ENCODE peak calls at places on chromosomes 3 and 15, in seven cellular contexts. W is GM12878, Z is HepG2, I is SK-N-SH, F is HCT116, P is K562, Y is H1. U is an unnamed sample.

GRCh38 chr15:98567951-98568350 is 80.4 kb upstream of the IGF1R start:
- DNase-seq in Y (no peak), Z (no peak), P (no peak), W (no peak), I (no peak), F (no peak), U (no peak)

GRCh38 chr3:192916455-192917257 is 1.0 kb downstream of the MB21D2 start:
- DNase-seq in I (peak), Z (peak), P (no peak), W (no peak), Y (peak), F (no peak), U (peak)

GRCh38 chr3:187750513-187751123 is 5.3 kb upstream of the BCL6 start:
- DNase-seq in P (no peak), W (no peak), Z (peak), F (no peak), Y (no peak), I (no peak), U (no peak)

GRCh38 chr3:163541629-163542028 is 1536.7 kb downstream of the SI start:
- DNase-seq in Z (no peak), I (no peak), W (no peak), F (no peak), P (no peak), Y (no peak), U (no peak)

GRCh38 chr15:58604455-58604923 is 145.0 kb downstream of the ADAM10 start:
- DNase-seq in W (no peak), Y (no peak), Z (peak), F (no peak), P (no peak), I (no peak), U (peak)

GRCh38 chr3:50665603-50666115 is 9.1 kb upstream of the DOCK3 start:
- DNase-seq in Y (no peak), W (no peak), P (no peak), Z (no peak), F (no peak), I (no peak), U (no peak)

GRCh38 chr3:192514081-192514753 is 213.1 kb downstream of the FGF12 start:
- DNase-seq in W (no peak), I (peak), Y (peak), F (no peak), Z (no peak), P (peak), U (peak)

GRCh38 chr15:77786181-77786890 is 153.6 kb upstream of the LINGO1 start:
- DNase-seq in Z (no peak), F (no peak), W (no peak), Y (no peak), P (no peak), I (no peak), U (no peak)

GRCh38 chr3:195869413-195870001 is 38.8 kb downstream of the TNK2 start:
- DNase-seq in Z (no peak), I (no peak), Y (no peak), F (no peak), P (no peak), W (no peak), U (no peak)

GRCh38 chr3:3600665-3601340 is 198.4 kb upstream of the LRRN1 start:
- DNase-seq in I (no peak), P (no peak), Z (no peak), Y (no peak), W (no peak), F (no peak), U (no peak)

GRCh38 chr15:43070893-43071292 is 34.9 kb downstream of the UBR1 start:
- DNase-seq in P (no peak), Z (no peak), I (no peak), Y (no peak), F (no peak), W (no peak), U (no peak)

GRCh38 chr3:39143051-39143885 is 10.1 kb downstream of the CSRNP1 start:
- DNase-seq in P (no peak), Z (no peak), Y (no peak), I (no peak), W (no peak), F (no peak), U (no peak)

GRCh38 chr15:78930577-78931388 is 14.1 kb downstream of the CTSH start:
- DNase-seq in I (peak), P (peak), W (no peak), F (peak), Z (no peak), Y (no peak), U (peak)

GRCh38 chr15:87710406-87710805 is 546.1 kb downstream of the NTRK3 start:
- DNase-seq in I (no peak), Z (no peak), F (no peak), W (no peak), Y (no peak), P (no peak), U (no peak)

GRCh38 chr3:62686486-62686885 is 188.7 kb downstream of the CADPS start:
- DNase-seq in I (no peak), F (no peak), P (no peak), W (no peak), Y (no peak), Z (no peak), U (no peak)

GRCh38 chr15:74202461-74203401 is at the start of gene STRA6:
- DNase-seq in F (no peak), I (peak), W (no peak), Y (peak), P (peak), Z (peak), U (peak)

GRCh38 chr3:22887664-22888291 is 315.3 kb upstream of the UBE2E2 start:
- DNase-seq in I (no peak), Y (no peak), P (no peak), W (no peak), Z (no peak), F (peak), U (no peak)

GRCh38 chr15:25909806-25910205 is 46.7 kb upstream of the ATP10A start:
- DNase-seq in F (no peak), I (no peak), P (no peak), W (no peak), Z (no peak), Y (no peak), U (no peak)

GRCh38 chr3:141659821-141660597 is 78.1 kb upstream of the RNF7 start:
- DNase-seq in F (no peak), P (peak), Y (peak), I (peak), Z (no peak), W (no peak), U (peak)

GRCh38 chr3:195760345-195760983 is 39.7 kb downstream of the MUC20 start:
- DNase-seq in P (no peak), F (no peak), W (no peak), I (no peak), Z (no peak), Y (peak), U (no peak)

GRCh38 chr15:60871152-60871551 is 357.9 kb downstream of the RORA start:
- DNase-seq in I (no peak), P (no peak), W (no peak), F (no peak), Y (no peak), Z (no peak), U (no peak)

GRCh38 chr3:108608750-108609149 is 19.2 kb downstream of the DZIP3 start:
- DNase-seq in Z (no peak), I (no peak), W (no peak), Y (no peak), F (no peak), P (no peak), U (no peak)

GRCh38 chr3:185631108-185631507 is 45.0 kb downstream of the SENP2 start:
- DNase-seq in Y (no peak), Z (no peak), P (no peak), W (peak), F (no peak), I (no peak), U (no peak)

GRCh38 chr3:185623909-185624308 is 37.8 kb downstream of the SENP2 start:
- DNase-seq in Z (no peak), P (no peak), Y (no peak), I (no peak), F (no peak), W (no peak), U (no peak)

GRCh38 chr3:185630182-185630622 is 44.1 kb downstream of the SENP2 start:
- DNase-seq in W (no peak), Y (no peak), I (no peak), Z (no peak), F (no peak), P (no peak), U (no peak)

GRCh38 chr3:185629554-185630181 is 43.6 kb downstream of the SENP2 start:
- DNase-seq in W (peak), P (no peak), Y (no peak), I (no peak), Z (no peak), F (no peak), U (no peak)

GRCh38 chr3:185625784-185626183 is 39.7 kb downstream of the SENP2 start:
- DNase-seq in Z (no peak), P (no peak), F (no peak), Y (no peak), W (no peak), I (no peak), U (no peak)
- TF ChIP-seq JUND in Z (no peak), P (no peak), F (no peak), Y (no peak), W (no peak), I (no peak), U (no peak)

DNA sequence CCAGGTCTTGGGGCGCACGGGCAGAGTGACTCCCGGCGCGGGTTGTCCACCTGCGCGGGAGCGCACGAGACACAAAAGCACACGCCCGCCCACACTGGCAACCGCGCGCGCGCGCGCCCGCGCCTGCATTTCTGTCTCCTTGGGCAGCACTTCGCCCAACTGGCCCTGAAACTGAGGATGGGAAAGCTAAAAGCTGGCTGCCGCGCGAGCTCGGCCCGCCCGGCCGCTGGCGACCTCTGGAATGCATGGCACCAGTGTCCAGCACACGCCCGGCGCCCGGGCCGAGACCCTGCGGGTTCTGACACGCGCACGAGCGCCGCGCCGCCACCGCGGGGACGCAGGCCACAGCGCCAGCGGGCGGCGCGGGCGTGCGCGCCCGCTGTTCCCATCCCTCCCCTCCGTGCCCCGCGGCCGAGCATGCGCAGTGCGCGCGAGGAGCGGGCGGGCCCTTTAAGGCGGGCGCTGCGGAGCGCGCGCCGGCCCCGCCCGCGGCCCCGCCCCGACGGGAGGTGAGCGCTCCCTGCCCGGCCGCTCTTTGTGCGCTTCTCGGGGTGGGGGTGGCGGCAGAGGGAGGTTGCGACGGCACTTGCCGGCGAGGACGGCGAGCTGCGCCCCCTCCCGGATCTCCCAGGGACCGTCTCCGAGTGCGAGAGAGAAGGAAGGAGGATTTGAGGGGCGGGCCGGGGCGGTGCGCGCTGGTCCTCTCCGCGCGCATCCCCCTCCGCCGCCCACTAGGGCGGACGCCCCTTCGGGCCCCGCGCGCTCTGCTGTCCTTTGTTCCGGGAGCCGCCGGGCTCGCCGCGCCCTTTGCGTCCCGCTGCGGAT is 1.1 kb upstream of the MEX3B start:
- DNase-seq in Z (peak), I (peak), P (peak), W (no peak), F (peak), Y (peak), U (peak)
- TF ChIP-seq JUND in Z (no peak), I (no peak), P (peak), W (no peak), F (no peak), Y (no peak), U (no peak)

DNA sequence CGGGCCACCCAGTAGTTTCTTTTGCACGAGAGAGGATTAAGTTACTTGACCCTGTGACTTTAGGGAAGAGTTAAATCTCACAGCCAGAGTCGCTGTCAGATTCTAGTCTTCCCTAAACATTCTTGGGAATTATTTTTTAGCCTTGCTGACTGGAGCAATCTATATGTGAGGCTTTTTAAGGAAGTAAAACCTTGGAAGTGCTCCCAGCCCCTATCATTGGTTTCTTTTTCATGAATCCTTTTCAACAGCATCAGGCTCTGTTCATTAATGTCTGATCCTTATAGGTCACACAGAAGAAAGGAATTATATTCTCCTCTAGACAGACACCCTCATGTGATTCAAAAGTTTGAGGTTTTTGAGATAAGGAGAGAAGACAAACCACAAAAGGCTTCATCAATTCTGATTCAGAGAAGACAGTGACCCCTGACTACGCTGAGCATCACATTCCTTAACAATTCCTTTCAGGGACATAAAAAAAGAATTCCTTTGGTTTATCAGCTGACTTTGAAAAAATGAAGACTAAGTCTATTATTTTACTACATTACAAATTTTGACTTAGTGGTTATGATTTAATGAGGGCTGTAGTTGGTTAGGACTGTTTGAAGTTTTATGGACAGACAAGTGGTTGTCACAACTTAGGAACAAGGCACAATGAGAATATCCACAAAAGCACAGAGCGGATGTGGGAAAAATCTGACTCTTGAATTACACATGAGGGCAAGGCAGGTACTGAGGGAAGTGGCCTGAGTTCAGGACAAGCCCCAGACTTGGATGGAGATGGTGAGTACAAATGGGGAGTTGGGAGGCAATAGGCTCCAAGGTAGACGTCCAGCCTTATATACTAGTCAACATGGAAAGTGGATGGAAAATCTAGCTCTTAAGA is 171.1 kb upstream of the STT3B start:
- DNase-seq in W (no peak), Z (no peak), Y (no peak), P (no peak), I (no peak), F (peak), U (no peak)
- TF ChIP-seq JUND in W (no peak), Z (no peak), Y (no peak), P (no peak), I (no peak), F (no peak), U (no peak)

DNA sequence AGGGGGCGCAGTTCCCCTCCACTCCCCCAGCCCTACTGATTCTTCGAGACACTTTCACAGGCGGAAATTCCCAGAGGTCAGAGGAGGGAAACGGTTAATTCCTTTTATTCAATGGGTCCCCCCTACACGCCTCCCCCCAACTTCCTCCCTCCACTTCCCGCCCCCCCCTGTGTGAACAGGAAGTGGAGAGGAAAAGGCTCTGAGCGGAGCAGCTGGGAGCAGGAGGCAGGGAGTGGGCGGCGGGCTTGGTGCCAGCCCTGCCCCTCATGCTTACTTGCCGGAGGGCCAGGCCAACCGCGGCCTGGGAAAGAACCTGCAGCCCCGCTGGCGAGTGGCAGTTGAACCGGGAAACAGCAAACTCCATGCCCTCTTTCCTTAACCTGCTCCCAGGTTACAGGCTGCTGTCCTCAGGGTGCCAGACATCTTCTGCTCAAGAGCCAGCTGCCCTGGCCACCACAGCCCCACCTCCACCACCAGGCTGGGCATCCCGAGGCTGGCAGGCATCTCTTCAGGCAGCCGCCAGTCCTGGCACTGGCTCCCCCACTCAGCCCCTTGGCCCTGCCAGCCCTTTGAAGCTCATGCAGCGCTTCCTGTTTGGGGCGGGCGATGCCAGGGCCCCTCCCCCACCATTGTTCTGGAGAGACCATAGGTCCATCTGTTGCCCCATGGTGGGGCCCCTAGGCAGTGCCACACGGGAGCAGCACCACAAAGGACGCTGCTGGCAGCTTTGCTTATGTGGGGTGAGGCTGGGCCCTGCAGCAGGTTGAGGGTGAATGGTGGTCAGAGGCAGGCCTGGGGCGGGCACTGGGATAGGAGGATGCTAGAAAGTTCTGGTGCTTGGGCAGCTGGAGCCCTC is 12.9 kb downstream of the VPS18 start:
- DNase-seq in I (peak), P (no peak), W (no peak), F (no peak), Y (no peak), Z (no peak), U (peak)
- TF ChIP-seq JUND in I (no peak), P (no peak), W (no peak), F (no peak), Y (no peak), Z (no peak), U (no peak)

GRCh38 chr3:101998256-101998926 is 149.1 kb downstream of the NFKBIZ start:
- DNase-seq in Z (no peak), W (no peak), I (no peak), Y (no peak), P (no peak), F (no peak), U (no peak)
- TF ChIP-seq JUND in Z (no peak), W (no peak), I (no peak), Y (no peak), P (no peak), F (no peak), U (no peak)

GRCh38 chr3:160665231-160665630 is 11.7 kb upstream of the ARL14 start:
- DNase-seq in I (no peak), Y (no peak), W (no peak), F (no peak), P (no peak), Z (no peak), U (no peak)

GRCh38 chr3:160665784-160666526 is 11.0 kb upstream of the ARL14 start:
- DNase-seq in W (peak), Z (no peak), F (no peak), P (no peak), Y (no peak), I (peak), U (no peak)

GRCh38 chr3:160667452-160667851 is 9.5 kb upstream of the ARL14 start:
- DNase-seq in W (no peak), Y (no peak), Z (no peak), F (peak), P (no peak), I (no peak), U (no peak)

GRCh38 chr3:160660899-160661298 is 16.1 kb upstream of the ARL14 start:
- DNase-seq in F (no peak), I (no peak), W (no peak), Z (no peak), Y (no peak), P (no peak), U (no peak)

GRCh38 chr3:160661660-160662059 is 15.3 kb upstream of the ARL14 start:
- DNase-seq in Y (no peak), Z (no peak), W (no peak), I (no peak), P (no peak), F (no peak), U (no peak)
- TF ChIP-seq JUND in Y (no peak), Z (no peak), W (no peak), I (no peak), P (no peak), F (no peak), U (no peak)

GRCh38 chr15:70299931-70300858 is 202.5 kb upstream of the TLE3 start:
- DNase-seq in I (no peak), P (no peak), Y (no peak), Z (no peak), F (no peak), W (peak), U (no peak)
- TF ChIP-seq JUND in I (no peak), P (no peak), Y (no peak), Z (no peak), F (no peak), W (no peak), U (no peak)

GRCh38 chr3:68070186-68070585 is 415.8 kb upstream of the SUCLG2 start:
- DNase-seq in P (no peak), I (no peak), W (no peak), Y (no peak), Z (no peak), F (no peak), U (no peak)

GRCh38 chr3:68072062-68072461 is 417.6 kb upstream of the SUCLG2 start:
- DNase-seq in I (no peak), Z (no peak), F (no peak), Y (no peak), W (no peak), P (no peak), U (no peak)

DNA sequence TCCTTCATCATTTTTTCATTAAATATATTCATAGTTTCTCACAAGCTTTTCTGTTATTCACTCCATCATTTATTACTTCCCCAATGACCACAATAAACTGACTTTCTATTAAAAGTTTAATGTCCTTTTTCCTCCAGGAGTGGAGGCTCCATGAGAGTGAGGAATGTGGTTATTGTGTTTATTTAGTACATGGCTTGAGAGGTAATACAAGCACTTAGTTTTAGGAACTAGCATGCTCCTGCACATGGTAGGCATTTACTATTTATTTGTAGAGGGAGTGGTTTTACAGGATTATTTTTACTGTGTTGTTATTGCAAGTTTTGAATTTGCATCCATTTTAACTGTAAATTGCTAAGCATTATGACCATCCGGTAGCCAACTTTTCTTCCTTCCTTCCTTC is 412.9 kb upstream of the SUCLG2 start:
- DNase-seq in Y (no peak), P (no peak), W (no peak), Z (no peak), F (no peak), I (no peak), U (no peak)
- TF ChIP-seq JUND in Y (no peak), P (no peak), W (no peak), Z (no peak), F (no peak), I (no peak), U (no peak)

GRCh38 chr15:33742807-33743206 is 225.5 kb upstream of the CHRM5 start:
- DNase-seq in Z (no peak), F (no peak), I (no peak), W (no peak), Y (no peak), P (no peak), U (no peak)
- TF ChIP-seq JUND in Z (no peak), F (no peak), I (no peak), W (no peak), Y (no peak), P (no peak), U (no peak)